ENCODE peak calls at places on chromosome 4, in five cellular contexts. E is tibial nerve, F is heart left ventricle, R is psoas muscle, B is esophagus squamous epithelium. L is an unnamed sample.
A peak's percentile ranks its signal among the peaks of the same experiment; 100 is the strongest.

GRCh38 chr4:145099653-145100052 is 1.5 kb downstream of the ABCE1 start:
- DNase-seq in E (no peak), F (no peak), R (no peak), B (no peak), L (no peak)

GRCh38 chr4:35105486-35105885 is 1138.8 kb downstream of the ARAP2 start:
- DNase-seq in E (no peak), F (no peak), R (no peak), B (no peak), L (no peak)

GRCh38 chr4:186669159-186669720 is 54.4 kb downstream of the FAT1 start:
- DNase-seq in E (peak; percentile 49), F (no peak), R (no peak), B (no peak), L (no peak)

GRCh38 chr4:149796381-149796780 is 19.3 kb downstream of the IQCM start:
- DNase-seq in E (no peak), F (no peak), R (no peak), B (no peak), L (no peak)

GRCh38 chr4:174521800-174522182 is 497 bp downstream of the HPGD start:
- DNase-seq in E (no peak), F (no peak), R (no peak), B (no peak), L (no peak)

GRCh38 chr4:100147684-100148083 is 42.6 kb downstream of the DDIT4L start:
- DNase-seq in E (no peak), F (no peak), R (no peak), B (no peak), L (no peak)

GRCh38 chr4:164949448-164950118 is 27.9 kb downstream of the TRIM61 start:
- DNase-seq in E (no peak), F (no peak), R (no peak), B (no peak), L (no peak)

GRCh38 chr4:77174426-77174825 is 17.4 kb downstream of the CCNG2 start:
- DNase-seq in E (no peak), F (no peak), R (no peak), B (no peak), L (no peak)

GRCh38 chr4:157128395-157128794 is 52.4 kb downstream of the GLRB start:
- DNase-seq in E (peak; percentile 12), F (no peak), R (no peak), B (no peak), L (no peak)

GRCh38 chr4:86544313-86544966 is 49.7 kb upstream of the PTPN13 start:
- DNase-seq in E (no peak), F (no peak), R (no peak), B (no peak), L (no peak)

GRCh38 chr4:8642651-8643321 is 50.2 kb downstream of the CPZ start:
- DNase-seq in E (no peak), F (no peak), R (no peak), B (no peak), L (no peak)

GRCh38 chr4:121200795-121201472 is 36.8 kb upstream of the TNIP3 start:
- DNase-seq in E (no peak), F (no peak), R (no peak), B (no peak), L (no peak)

GRCh38 chr4:107619731-107620130 is 100.3 kb downstream of the PAPSS1 start:
- DNase-seq in E (no peak), F (no peak), R (no peak), B (no peak), L (no peak)

GRCh38 chr4:110678517-110678916 is 55.6 kb upstream of the PITX2 start:
- DNase-seq in E (no peak), F (no peak), R (no peak), B (no peak), L (no peak)

GRCh38 chr4:39924014-39924413 is 53.7 kb downstream of the PDS5A start:
- DNase-seq in E (no peak), F (no peak), R (no peak), B (no peak), L (no peak)
- H3K36me3 ChIP-seq in E (no peaks in the 10 kb centered on the region), F (peaks cover 70% of the 10 kb centered on the region), R (peaks cover 58% of the 10 kb centered on the region), B (no peaks in the 10 kb centered on the region), L (peaks cover 9% of the 10 kb centered on the region)

DNA sequence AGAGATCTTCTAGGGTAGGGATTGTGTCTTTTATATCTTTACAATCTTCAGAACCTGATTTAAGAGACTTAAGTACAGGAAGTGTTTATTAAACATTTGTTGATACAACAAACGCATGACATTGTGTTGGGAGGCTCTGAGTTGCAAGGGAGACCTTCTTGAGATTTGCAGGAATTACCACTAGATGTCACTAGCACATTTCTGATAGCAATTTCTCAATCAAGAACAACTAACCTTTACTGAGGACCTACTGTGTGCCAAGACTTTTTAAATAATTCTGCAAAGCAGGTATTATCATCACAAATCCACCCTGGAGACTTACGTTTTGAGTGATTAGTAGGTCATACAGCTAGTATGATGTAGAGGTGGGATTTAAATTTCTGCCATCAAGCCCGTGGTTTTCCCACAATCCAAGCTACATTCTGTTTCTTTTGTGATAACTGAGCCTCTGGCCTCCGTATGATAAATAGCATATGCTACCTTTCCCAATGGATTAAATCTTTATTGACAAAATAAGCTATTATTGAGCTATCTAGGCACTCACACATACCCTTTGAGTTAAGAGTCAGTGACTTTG is 986.0 kb downstream of the CCSER1 start:
- DNase-seq in E (no peak), F (no peak), R (no peak), B (no peak), L (no peak)
- TF ChIP-seq CTCF in E (peak; percentile 11), F (peak; percentile 43), R (peak; percentile 18), B (peak; percentile 18), L (peak; percentile 65)

DNA sequence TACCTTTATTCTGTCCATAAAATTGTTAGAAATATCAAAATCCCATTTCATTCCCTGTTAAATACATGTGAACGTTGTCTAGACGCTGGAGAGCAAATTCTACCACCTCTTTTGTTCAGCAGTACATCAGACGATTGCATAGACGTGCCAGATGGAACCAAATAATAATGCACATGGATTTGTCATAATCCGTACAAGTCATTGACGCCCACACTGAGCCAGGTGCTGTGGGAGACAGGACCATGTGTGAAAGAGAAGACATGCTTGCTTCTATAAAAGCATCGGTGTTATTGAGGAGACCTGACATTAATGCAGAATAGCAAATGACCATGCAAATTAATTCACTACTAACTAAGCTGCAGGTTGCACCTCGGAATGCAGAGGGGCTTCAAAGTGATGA is 175.0 kb downstream of the PTTG2 start:
- DNase-seq in E (no peak), F (no peak), R (no peak), B (no peak), L (no peak)
- H3K36me3 ChIP-seq in E (no peaks in the 10 kb centered on the region), F (peaks cover 70% of the 10 kb centered on the region), R (peaks cover 73% of the 10 kb centered on the region), B (no peaks in the 10 kb centered on the region), L (peaks cover 55% of the 10 kb centered on the region)

GRCh38 chr4:15162465-15163283 is 160.4 kb downstream of the CPEB2 start:
- DNase-seq in E (no peak), F (no peak), R (no peak), B (no peak), L (no peak)
- TF ChIP-seq CTCF in E (peak; percentile 49), F (peak; percentile 37), R (peak; percentile 16), B (peak; percentile 22), L (peak; percentile 55)

GRCh38 chr4:85209161-85209560 is 242.7 kb upstream of the WDFY3 start:
- DNase-seq in E (no peak), F (no peak), R (no peak), B (no peak), L (no peak)
- H3K36me3 ChIP-seq in E (no peaks in the 10 kb centered on the region), F (no peaks in the 10 kb centered on the region), R (no peaks in the 10 kb centered on the region), B (no peaks in the 10 kb centered on the region), L (no peaks in the 10 kb centered on the region)

DNA sequence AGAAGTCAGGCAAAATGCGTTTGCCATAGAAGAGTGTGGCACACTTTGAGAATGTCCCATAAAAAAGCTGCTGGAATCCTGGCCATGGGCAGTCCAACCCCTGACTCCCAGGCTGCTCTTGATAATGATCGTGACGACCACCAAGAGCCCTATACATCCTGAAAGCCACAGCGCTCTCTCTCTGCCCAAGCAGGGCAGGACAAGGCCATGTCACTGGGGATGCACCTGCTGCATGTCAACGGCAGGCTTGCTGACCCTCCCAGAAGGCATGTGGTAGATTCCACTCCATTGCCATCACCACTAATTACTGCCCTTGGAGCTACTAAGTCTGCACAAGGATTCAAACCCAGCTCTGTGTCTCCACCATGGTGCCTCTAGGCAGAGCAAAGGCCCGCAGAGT is 144.5 kb downstream of the EVC2 start:
- DNase-seq in E (no peak), F (no peak), R (no peak), B (no peak), L (no peak)
- TF ChIP-seq CTCF in E (no peak), F (no peak), R (no peak), B (no peak), L (no peak)